ENCODE peak calls at places on chromosome 6, in four cellular contexts. B is prostate gland, K is GM23248, W is transverse colon. Y is an unnamed sample. For H3K9me3 and H3K4me1, the result is how much of the 10 kb centered on the place peaks cover.

GRCh38 chr6:21742238-21742660 is 148.7 kb downstream of the SOX4 start:
- DNase-seq in B (no peak), K (peak), W (no peak), Y (no peak)

GRCh38 chr6:102732908-102733307 is 1339.4 kb downstream of the GRIK2 start:
- DNase-seq in B (no peak), K (peak), W (no peak), Y (no peak)

GRCh38 chr6:160477901-160478300 is 129.7 kb downstream of the SLC22A3 start:
- DNase-seq in B (no peak), K (peak), W (no peak), Y (no peak)

GRCh38 chr6:148323344-148323743 is 19.3 kb upstream of the SASH1 start:
- DNase-seq in B (no peak), K (peak), W (no peak), Y (no peak)

GRCh38 chr6:126063512-126064146 is 77.3 kb downstream of the TRMT11 start:
- DNase-seq in B (no peak), K (no peak), W (no peak), Y (no peak)

GRCh38 chr6:128098000-128098581 is 197.2 kb upstream of the THEMIS start:
- DNase-seq in B (no peak), K (peak), W (no peak), Y (no peak)

GRCh38 chr6:111730835-111731234 is 125.2 kb upstream of the TRAF3IP2 start:
- DNase-seq in B (no peak), K (no peak), W (no peak), Y (no peak)

GRCh38 chr6:43862925-43863324 is 92.9 kb downstream of the VEGFA start:
- DNase-seq in B (no peak), K (no peak), W (no peak), Y (no peak)

GRCh38 chr6:81696505-81696904 is 56.0 kb downstream of the TENT5A start:
- DNase-seq in B (no peak), K (no peak), W (no peak), Y (no peak)

GRCh38 chr6:131470549-131470948 is 102.5 kb upstream of the ARG1 start:
- DNase-seq in B (no peak), K (peak), W (no peak), Y (no peak)

GRCh38 chr6:47180633-47181032 is 129.1 kb downstream of the TNFRSF21 start:
- DNase-seq in B (no peak), K (peak), W (no peak), Y (no peak)

GRCh38 chr6:153058909-153059308 is 56.4 kb upstream of the MTRF1L start:
- DNase-seq in B (no peak), K (no peak), W (no peak), Y (no peak)

GRCh38 chr6:42313038-42313437 is 95.4 kb upstream of the MRPS10 start:
- DNase-seq in B (no peak), K (peak), W (no peak), Y (no peak)

GRCh38 chr6:134323698-134324097 is 5.8 kb upstream of the SGK1 start:
- DNase-seq in B (no peak), K (no peak), W (no peak), Y (no peak)

GRCh38 chr6:27687154-27688013 is 214.5 kb upstream of the ZNF184 start:
- DNase-seq in B (peak), K (peak), W (peak), Y (peak)

GRCh38 chr6:43973351-43973750 is 153.9 kb downstream of the MRPL14 start:
- DNase-seq in B (peak), K (peak), W (no peak), Y (no peak)

GRCh38 chr6:71452709-71453108 is 164.1 kb downstream of the OGFRL1 start:
- DNase-seq in B (no peak), K (no peak), W (no peak), Y (no peak)

GRCh38 chr6:138987299-138987642 is 782 bp downstream of the REPS1 start:
- DNase-seq in B (peak), K (no peak), W (no peak), Y (peak)

GRCh38 chr6:106476326-106477105 is 116.0 kb downstream of the CRYBG1 start:
- DNase-seq in B (no peak), K (peak), W (no peak), Y (no peak)

GRCh38 chr6:138105880-138106664 is 1.1 kb downstream of the PERP start:
- DNase-seq in B (peak), K (peak), W (peak), Y (no peak)

GRCh38 chr6:93679836-93680235 is 260.5 kb upstream of the EPHA7 start:
- DNase-seq in B (no peak), K (no peak), W (no peak), Y (no peak)

GRCh38 chr6:43129434-43130194 is 41.5 kb upstream of the SRF start:
- DNase-seq in B (no peak), K (peak), W (peak), Y (no peak)

GRCh38 chr6:39440039-39440426 is 117.5 kb upstream of the KCNK16 start:
- DNase-seq in B (no peak), K (peak), W (no peak), Y (no peak)

GRCh38 chr6:169169941-169170582 is 83.6 kb downstream of the THBS2 start:
- DNase-seq in B (no peak), K (no peak), W (no peak), Y (no peak)
- H3K27ac ChIP-seq in B (no peak), K (no peak), W (no peak), Y (peak)

DNA sequence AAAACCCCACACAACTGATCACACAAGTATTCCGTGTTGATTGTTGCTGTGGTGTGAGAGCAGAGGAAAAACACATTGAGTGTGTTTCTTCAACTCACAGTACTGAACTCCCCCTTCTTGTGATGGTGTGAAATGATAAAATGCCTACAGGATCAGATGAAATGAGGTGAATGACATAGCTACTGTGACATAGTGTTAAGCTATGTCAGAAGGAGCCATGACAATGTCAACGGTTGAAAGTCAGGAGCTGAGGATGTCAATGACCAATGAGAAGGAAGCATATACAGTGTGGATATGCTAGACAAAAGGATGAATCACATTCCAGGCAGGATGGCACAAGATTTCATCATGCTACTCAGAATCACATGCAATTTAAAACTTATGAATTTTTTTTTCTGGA is 38.8 kb downstream of the WASF1 start:
- DNase-seq in B (no peak), K (peak), W (no peak), Y (no peak)
- H3K9me3 ChIP-seq in B (under half), K (under half), W (under half), Y (under half)

GRCh38 chr6:16989382-16989781 is 112.5 kb upstream of the STMND1 start:
- DNase-seq in B (no peak), K (no peak), W (no peak), Y (no peak)

GRCh38 chr6:16991981-16992629 is 109.7 kb upstream of the STMND1 start:
- DNase-seq in B (no peak), K (peak), W (no peak), Y (no peak)
- H3K4me1 ChIP-seq in B (under half), K (under half), W (under half), Y (under half)

GRCh38 chr6:36386495-36387439 is 702 bp downstream of the ETV7 start:
- DNase-seq in B (peak), K (peak), W (peak), Y (no peak)

GRCh38 chr6:36383608-36384007 is 3.9 kb downstream of the ETV7 start:
- DNase-seq in B (no peak), K (no peak), W (no peak), Y (no peak)

GRCh38 chr6:36389353-36389752 is 1.9 kb upstream of the ETV7 start:
- DNase-seq in B (no peak), K (no peak), W (no peak), Y (no peak)

GRCh38 chr6:36384095-36384494 is 3.4 kb downstream of the ETV7 start:
- DNase-seq in B (no peak), K (no peak), W (no peak), Y (no peak)

GRCh38 chr6:36387440-36388303 is at the start of gene ETV7:
- DNase-seq in B (peak), K (peak), W (peak), Y (no peak)
- H3K27ac ChIP-seq in B (peak), K (no peak), W (peak), Y (peak)

DNA sequence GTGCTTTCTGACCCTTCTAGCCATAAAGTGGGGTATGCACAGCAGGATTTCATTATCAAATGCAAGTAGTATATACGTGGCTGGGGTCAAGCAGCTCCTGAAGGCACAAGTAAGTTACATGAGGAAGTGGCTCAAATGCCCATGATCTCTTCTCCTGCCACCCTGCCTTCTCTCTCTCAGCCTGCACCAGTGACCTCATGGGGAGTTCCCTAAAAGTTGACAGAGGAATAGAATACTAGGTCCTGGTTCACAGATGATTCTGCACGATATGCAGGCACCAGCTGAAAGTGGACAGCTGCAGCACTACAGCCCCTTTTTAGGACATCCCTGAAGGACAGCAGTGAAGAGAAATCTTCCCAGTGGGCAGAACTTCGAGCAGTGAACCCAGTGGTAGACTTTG is 282.0 kb downstream of the BCKDHB start:
- DNase-seq in B (no peak), K (no peak), W (no peak), Y (no peak)
- H3K9me3 ChIP-seq in B (under half), K (under half), W (under half), Y (under half)

GRCh38 chr6:10393544-10394225 is 21.2 kb downstream of the TFAP2A start:
- DNase-seq in B (no peak), K (no peak), W (no peak), Y (no peak)

GRCh38 chr6:10395171-10395945 is 19.5 kb downstream of the TFAP2A start:
- DNase-seq in B (no peak), K (no peak), W (no peak), Y (no peak)

GRCh38 chr6:10397756-10398438 is 17.0 kb downstream of the TFAP2A start:
- DNase-seq in B (no peak), K (no peak), W (no peak), Y (no peak)

GRCh38 chr6:10396775-10397174 is 18.1 kb downstream of the TFAP2A start:
- DNase-seq in B (no peak), K (no peak), W (no peak), Y (no peak)

DNA sequence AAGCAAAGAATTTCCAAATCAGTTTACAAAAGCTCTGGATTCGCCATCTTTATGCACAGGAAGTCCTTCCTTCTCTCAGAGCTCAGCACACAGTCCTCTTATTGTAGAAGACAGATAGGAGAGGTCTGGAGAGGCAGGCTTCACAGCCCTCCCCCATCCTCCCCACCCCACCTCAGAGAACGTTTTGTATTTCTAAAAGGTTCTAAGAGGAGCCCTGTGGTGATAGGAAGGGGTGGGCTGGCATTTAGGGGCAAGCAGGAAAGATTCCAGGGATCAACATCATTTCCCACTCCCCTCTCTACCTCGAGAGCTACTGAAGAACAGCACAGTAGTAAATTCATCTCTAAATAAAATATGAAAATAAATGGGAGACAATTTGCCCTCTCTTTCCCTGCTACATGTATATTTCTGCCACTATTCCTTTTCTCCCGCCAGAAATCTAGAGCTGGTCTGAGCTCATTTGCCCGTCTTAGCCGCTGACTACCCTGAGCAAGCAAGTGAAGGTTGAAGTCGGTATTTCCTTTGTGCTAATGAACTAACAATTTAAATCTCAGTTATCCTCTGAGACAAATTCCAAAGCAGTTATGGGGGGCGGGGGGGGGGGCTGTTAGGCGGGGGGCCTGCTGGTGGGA is 18.8 kb downstream of the TFAP2A start:
- DNase-seq in B (no peak), K (no peak), W (no peak), Y (no peak)
- H3K4me1 ChIP-seq in B (under half), K (under half), W (under half), Y (under half)

GRCh38 chr6:113893866-113894265 is 36.7 kb downstream of the MARCKS start:
- DNase-seq in B (no peak), K (no peak), W (no peak), Y (no peak)
- H3K27ac ChIP-seq in B (no peak), K (no peak), W (no peak), Y (no peak)

GRCh38 chr6:164942271-164942670 is 367.1 kb downstream of the C6orf118 start:
- DNase-seq in B (no peak), K (no peak), W (no peak), Y (no peak)
- H3K9me3 ChIP-seq in B (under half), K (under half), W (under half), Y (under half)

GRCh38 chr6:34425498-34426410 is at the start of gene RPS10:
- DNase-seq in B (peak), K (peak), W (peak), Y (peak)
- H3K4me1 ChIP-seq in B (under half), K (under half), W (under half), Y (under half)